ENCODE peak calls at places on chromosome 6, in four cellular contexts. H is SK-N-SH, A is MM.1S, K is HCT116. S is an unnamed sample. For H3K79me2, the result is how much of the 10 kb centered on the place peaks cover.

GRCh38 chr6:50936277-50936681 is 117.6 kb downstream of the TFAP2B start:
- DNase-seq in K (no peak), H (peak), A (no peak), S (no peak)

GRCh38 chr6:133964052-133964451 is 11.0 kb downstream of the TBPL1 start:
- DNase-seq in K (no peak), H (no peak), A (no peak), S (no peak)

GRCh38 chr6:54647301-54647664 is 199.3 kb upstream of the FAM83B start:
- DNase-seq in A (no peak), K (no peak), H (no peak), S (no peak)

GRCh38 chr6:13908955-13909381 is 15.8 kb upstream of the RNF182 start:
- DNase-seq in K (peak), H (peak), A (peak), S (peak)

GRCh38 chr6:142842423-142843261 is 102.3 kb downstream of the HIVEP2 start:
- DNase-seq in H (peak), A (peak), K (no peak), S (no peak)

GRCh38 chr6:162612613-162613012 is 115.0 kb downstream of the PRKN start:
- DNase-seq in H (peak), K (no peak), A (no peak), S (no peak)

GRCh38 chr6:160388922-160389321 is 40.7 kb downstream of the SLC22A3 start:
- DNase-seq in H (no peak), A (no peak), K (no peak), S (no peak)

GRCh38 chr6:118881440-118882313 is 12.3 kb upstream of the ASF1A start:
- DNase-seq in A (no peak), K (no peak), H (no peak), S (peak)

GRCh38 chr6:408599-409102 is 17.1 kb downstream of the IRF4 start:
- DNase-seq in K (peak), H (peak), A (no peak), S (no peak)

GRCh38 chr6:118746100-118746874 is 94.9 kb upstream of the CEP85L start:
- DNase-seq in H (no peak), K (no peak), A (no peak), S (no peak)

GRCh38 chr6:15536201-15536955 is 126.5 kb downstream of the DTNBP1 start:
- DNase-seq in H (no peak), A (no peak), K (no peak), S (no peak)

GRCh38 chr6:64428186-64428585 is 792.6 kb downstream of the PHF3 start:
- DNase-seq in K (no peak), H (no peak), A (no peak), S (no peak)

GRCh38 chr6:109738667-109739066 is 47.6 kb downstream of the FIG4 start:
- DNase-seq in K (no peak), H (no peak), A (no peak), S (no peak)

GRCh38 chr6:109747216-109747615 is 56.1 kb downstream of the FIG4 start:
- DNase-seq in K (no peak), A (no peak), H (no peak), S (no peak)

GRCh38 chr6:109739671-109740070 is 48.6 kb downstream of the FIG4 start:
- DNase-seq in H (no peak), A (no peak), K (no peak), S (no peak)

GRCh38 chr6:109740787-109741186 is 49.7 kb downstream of the FIG4 start:
- DNase-seq in H (no peak), K (no peak), A (no peak), S (no peak)

DNA sequence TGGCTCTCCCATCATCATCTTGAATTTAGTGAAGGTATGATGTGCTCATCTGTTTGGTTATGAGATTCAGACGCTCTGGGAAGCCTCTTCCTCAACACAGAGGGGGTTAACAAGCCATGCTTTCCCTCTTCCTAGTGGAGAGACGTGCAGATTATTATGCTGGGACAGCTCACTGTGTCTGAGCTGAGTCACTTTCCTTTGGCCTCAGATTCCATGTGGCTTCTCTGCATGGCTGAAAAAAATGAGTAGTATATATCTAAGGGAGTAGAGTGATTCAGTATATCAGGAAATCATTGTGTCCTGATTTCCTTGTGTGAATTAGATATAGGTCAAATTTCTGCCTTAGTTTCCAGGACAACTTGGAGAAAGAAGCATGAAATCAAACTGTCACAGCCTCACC is 52.6 kb downstream of the FIG4 start:
- DNase-seq in A (no peak), K (no peak), H (no peak), S (no peak)
- H2AFZ ChIP-seq in A (no peak), K (no peak), H (peak), S (no peak)

DNA sequence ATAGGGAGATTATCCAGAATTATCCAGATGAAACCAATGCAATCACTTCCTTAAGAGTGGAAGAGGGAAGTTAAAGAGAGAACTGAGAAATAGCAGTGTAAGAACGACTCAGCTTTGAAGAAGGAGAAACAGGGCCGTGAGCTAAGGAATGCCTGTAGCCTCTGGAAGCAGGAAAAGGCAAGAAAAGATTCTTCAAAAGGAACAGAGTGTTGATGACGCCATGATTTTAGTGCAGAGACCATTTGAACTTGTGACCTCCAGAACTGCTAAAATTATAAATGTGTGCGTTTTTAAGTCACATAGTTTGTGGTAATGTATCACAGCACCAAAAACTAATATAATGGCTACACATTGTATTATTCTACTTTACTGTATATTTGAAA is 32.7 kb downstream of the ILRUN start:
- DNase-seq in K (no peak), A (no peak), H (no peak), S (no peak)
- H3K79me2 ChIP-seq in K (half or more), A (half or more), H (half or more), S (half or more)

DNA sequence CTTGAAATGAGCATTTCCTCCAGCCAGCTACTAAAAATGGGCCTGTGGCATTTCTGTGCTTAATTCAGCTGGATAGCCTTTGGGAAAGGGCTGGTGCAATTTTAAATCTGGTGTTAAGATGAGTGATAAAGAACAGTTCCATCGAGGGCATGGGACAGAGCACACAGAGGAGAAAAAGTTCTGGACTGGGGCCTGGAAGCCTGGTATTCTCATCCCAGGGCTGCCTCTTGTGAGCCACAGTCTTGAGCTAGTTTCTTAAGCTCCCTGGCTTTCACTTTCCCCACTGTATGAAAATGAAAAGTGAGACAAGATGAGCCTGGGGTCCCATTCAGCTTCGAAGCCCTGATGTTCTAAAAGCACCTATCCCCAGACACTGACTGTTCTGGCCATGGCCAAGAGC is 14.3 kb upstream of the LAMA4 start:
- DNase-seq in A (no peak), K (no peak), H (no peak), S (no peak)
- H3K9ac ChIP-seq in A (no peak), K (no peak), H (no peak), S (no peak)

GRCh38 chr6:36826520-36827227 is 12.6 kb downstream of the CPNE5 start:
- DNase-seq in K (no peak), H (no peak), A (no peak), S (no peak)
- H2AFZ ChIP-seq in K (no peak), H (no peak), A (no peak), S (no peak)

DNA sequence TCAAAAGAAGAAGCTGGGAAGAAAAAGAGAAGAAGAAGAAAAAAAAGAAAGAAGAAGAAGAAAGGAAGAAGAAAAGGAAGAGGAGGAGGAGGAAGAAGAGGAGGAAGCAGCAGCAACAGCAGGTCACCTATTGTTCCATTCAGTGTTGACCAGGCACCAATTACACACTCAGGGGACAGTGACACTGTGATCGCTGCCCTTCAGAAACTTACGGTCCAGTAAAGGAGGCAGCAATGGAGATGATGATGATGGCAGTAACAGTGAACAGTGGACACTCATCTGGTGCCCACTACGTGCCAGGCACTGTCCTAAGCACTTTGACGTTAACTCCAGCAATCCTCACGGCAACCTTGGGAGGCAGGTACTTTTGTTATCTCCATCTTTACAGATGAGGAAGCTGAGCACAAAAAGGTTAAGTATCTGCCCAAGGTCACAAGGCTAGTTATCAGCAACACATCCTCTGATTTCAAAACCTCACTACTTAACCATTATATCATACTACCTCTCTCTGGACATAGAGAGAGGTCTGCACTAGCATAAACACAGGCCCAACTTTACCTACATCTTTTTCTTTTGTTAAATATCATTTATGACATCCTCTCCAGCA is 83.2 kb downstream of the SLC22A23 start:
- DNase-seq in K (no peak), A (no peak), H (no peak), S (no peak)
- H3K79me2 ChIP-seq in K (under half), A (under half), H (under half), S (under half)

DNA sequence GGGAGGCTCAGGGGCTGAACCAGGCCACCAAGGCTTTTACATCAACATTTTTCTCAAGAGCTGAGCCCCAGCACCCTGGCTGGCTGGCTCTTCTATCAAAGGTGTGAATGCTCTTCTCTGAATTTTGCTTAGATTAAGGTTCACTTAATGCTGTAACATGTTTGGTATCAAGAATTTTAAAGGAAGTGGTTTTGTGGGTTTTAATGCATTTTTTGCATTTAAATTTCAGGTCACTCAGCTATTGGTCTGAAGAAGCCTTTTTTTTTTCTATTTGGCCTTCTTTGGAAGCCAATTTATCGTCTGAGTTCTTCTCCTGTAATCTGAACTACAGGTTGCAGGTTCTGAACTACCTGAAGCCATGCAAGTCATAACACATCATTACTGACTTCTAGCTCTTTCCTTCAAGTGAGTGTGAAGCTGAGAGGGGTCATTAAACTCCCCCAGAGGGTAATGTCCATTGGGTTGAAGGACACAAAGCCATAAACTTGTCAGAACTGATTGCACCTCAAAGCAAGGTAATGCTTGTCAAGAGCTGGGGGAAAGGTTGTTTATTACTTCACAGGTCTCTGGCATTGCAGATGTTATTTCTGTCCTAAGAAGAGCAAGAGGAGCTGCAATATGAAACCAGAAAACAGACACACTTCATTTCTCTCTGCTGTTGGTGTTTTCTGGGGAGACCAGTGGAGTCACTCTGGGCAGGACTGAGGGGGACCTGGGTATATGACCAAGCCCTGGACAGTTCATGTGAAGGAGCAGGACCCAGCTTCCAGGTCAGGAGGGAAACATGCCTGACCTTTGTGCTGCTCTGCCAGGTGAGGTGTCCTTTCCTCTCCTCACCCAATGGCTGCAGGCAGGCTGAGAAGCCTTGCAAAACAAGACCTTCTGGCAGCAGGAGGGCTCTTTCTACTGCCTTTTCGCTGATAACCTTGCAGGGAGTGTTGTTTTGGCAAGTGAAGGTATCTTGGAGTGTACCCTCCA is 26.1 kb upstream of the NEDD9 start:
- DNase-seq in H (no peak), A (peak), K (no peak), S (no peak)
- H3K9ac ChIP-seq in H (no peak), A (no peak), K (no peak), S (no peak)

S was measured in Karpas-422.